ENCODE peak calls at places on chromosome 17, in six cellular contexts. U is small intestine, S is A549, Y is endothelial cell of umbilical vein, R is Peyer's patch, G is heart right ventricle. Q is an unnamed sample. For H3K4me1, the result is how much of the 10 kb centered on the place peaks cover.

GRCh38 chr17:7293131-7293557 is 1.3 kb downstream of the YBX2 start:
- DNase-seq in G (no peak), S (no peak), Y (no peak), U (no peak), R (no peak), Q (no peak)

GRCh38 chr17:5198472-5198871 is 6.8 kb upstream of the ZNF594 start:
- DNase-seq in S (no peak), G (no peak), U (no peak), R (peak), Y (no peak), Q (no peak)

GRCh38 chr17:63113167-63113566 is 147.1 kb downstream of the TANC2 start:
- DNase-seq in Y (no peak), S (no peak), G (no peak), R (no peak), U (peak), Q (no peak)

GRCh38 chr17:29407856-29408255 is 17.7 kb downstream of the TAOK1 start:
- DNase-seq in U (no peak), G (no peak), R (no peak), S (no peak), Y (no peak), Q (no peak)

GRCh38 chr17:3982113-3982512 is 17.9 kb upstream of the ATP2A3 start:
- DNase-seq in U (no peak), R (no peak), Y (no peak), S (no peak), G (no peak), Q (no peak)

GRCh38 chr17:57080708-57081107 is 4.3 kb upstream of the AKAP1 start:
- DNase-seq in G (no peak), S (no peak), U (no peak), R (no peak), Y (no peak), Q (no peak)

GRCh38 chr17:66684716-66685115 is 150.2 kb upstream of the CACNG5 start:
- DNase-seq in S (no peak), G (no peak), U (no peak), Y (no peak), R (no peak), Q (no peak)

GRCh38 chr17:73359987-73360410 is 48.2 kb upstream of the CDC42EP4 start:
- DNase-seq in Y (no peak), R (peak), U (peak), G (no peak), S (no peak), Q (no peak)

GRCh38 chr17:164536-165235 is 16.8 kb downstream of the DOC2B start:
- DNase-seq in U (peak), S (peak), G (peak), R (peak), Y (peak), Q (no peak)

GRCh38 chr17:74104921-74105320 is 98.6 kb upstream of the RPL38 start:
- DNase-seq in Y (no peak), U (no peak), G (no peak), R (no peak), S (no peak), Q (no peak)

GRCh38 chr17:39926588-39927100 is 757 bp downstream of the ORMDL3 start:
- DNase-seq in U (peak), S (peak), G (peak), R (peak), Y (peak), Q (peak)

GRCh38 chr17:7922499-7923289 is 6.6 kb upstream of the RNF227 start:
- DNase-seq in U (peak), R (peak), S (no peak), Y (peak), G (peak), Q (peak)

GRCh38 chr17:45290269-45290765 is 26.5 kb downstream of the MAP3K14 start:
- DNase-seq in R (no peak), U (no peak), G (no peak), Y (no peak), S (no peak), Q (no peak)

GRCh38 chr17:45293413-45294211 is 23.2 kb downstream of the MAP3K14 start:
- DNase-seq in G (peak), U (peak), S (peak), Y (peak), R (peak), Q (no peak)

GRCh38 chr17:45291170-45291805 is 25.5 kb downstream of the MAP3K14 start:
- DNase-seq in S (no peak), R (peak), Y (no peak), G (no peak), U (no peak), Q (no peak)

GRCh38 chr17:45294506-45294905 is 22.3 kb downstream of the MAP3K14 start:
- DNase-seq in R (no peak), Y (peak), S (no peak), U (peak), G (peak), Q (no peak)

DNA sequence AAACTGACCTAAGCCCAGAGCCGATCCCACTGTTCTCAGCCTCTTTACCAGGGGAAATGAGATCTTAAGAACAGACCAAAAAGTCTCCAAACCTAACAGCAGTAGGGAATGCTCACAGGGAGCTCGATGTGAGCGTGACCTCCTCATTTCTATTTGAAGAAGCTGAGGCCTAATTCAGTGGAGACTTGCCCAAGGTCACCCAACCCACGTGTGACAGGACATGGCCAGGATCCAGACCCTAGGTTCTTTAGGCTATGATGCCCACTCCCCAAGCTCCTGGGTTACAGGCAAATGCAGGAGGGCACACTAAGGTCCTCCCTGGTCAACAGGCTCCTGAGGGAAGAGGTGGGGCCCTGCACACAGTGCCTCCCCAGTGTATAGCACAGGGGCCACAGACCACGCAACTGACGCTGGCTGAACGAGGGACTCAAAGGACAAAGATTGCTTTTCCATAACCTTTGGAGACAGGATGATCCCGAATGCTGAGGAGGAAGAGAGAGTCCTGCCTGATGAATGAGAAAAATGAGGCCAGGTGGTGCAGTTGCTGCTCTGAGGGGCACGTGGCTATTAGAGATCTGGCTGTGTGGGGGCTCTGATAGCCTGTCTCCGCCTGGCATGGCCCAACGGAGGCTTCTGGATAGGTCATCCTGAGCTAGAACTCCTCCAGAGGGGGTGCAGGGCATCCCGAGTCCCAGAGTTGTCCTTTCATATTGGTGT is 24.0 kb downstream of the MAP3K14 start:
- DNase-seq in U (peak), S (no peak), Y (no peak), G (no peak), R (no peak), Q (no peak)
- H3K4me1 ChIP-seq in U (under half), S (half or more), Y (under half), G (half or more), R (under half), Q (under half)

GRCh38 chr17:19578545-19578944 is 44.9 kb downstream of the SLC47A1 start:
- DNase-seq in S (no peak), Y (no peak), U (no peak), R (no peak), G (no peak), Q (no peak)

GRCh38 chr17:19579867-19580565 is 46.4 kb downstream of the SLC47A1 start:
- DNase-seq in S (no peak), G (no peak), U (no peak), R (no peak), Y (peak), Q (no peak)

GRCh38 chr17:19583871-19584270 is 50.2 kb downstream of the SLC47A1 start:
- DNase-seq in G (no peak), S (no peak), U (no peak), Y (no peak), R (no peak), Q (no peak)

GRCh38 chr17:19574956-19575355 is 41.3 kb downstream of the SLC47A1 start:
- DNase-seq in Y (no peak), G (no peak), U (no peak), S (no peak), R (no peak), Q (no peak)

DNA sequence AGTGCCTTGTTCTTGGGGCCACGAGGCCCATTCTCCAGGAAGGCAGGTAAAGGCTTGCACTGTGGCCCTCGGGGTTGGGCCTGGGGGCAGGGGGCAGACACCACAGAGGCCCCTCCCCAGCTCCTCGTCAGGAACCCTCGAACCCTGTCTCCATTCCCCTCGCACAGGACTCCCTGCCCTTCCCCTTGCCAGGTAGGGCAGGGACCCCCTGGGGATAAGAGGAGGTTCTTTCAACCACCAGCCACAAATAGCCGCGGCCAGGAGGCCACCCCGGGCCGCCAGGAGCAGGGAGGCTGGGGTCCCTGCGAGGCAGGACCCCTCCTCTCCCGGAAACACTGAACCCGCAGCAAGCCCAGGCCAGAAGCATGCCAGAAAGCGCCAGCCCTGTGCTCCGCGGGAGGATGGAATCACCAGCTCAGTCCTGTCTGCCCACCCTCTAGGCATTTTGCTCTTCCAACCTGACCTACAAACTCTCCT is 45.6 kb downstream of the SLC47A1 start:
- DNase-seq in Y (no peak), S (no peak), U (no peak), G (no peak), R (no peak), Q (no peak)
- H3K4me3 ChIP-seq in Y (no peak), S (no peak), U (no peak), G (no peak), R (peak), Q (no peak)

GRCh38 chr17:77419547-77420475 is 279.0 kb downstream of the SEC14L1 start:
- DNase-seq in G (no peak), Y (no peak), U (no peak), R (no peak), S (no peak), Q (peak)

GRCh38 chr17:77421635-77421982 is 280.8 kb downstream of the SEC14L1 start:
- DNase-seq in Y (no peak), R (no peak), U (no peak), G (no peak), S (no peak), Q (no peak)

GRCh38 chr17:77420804-77421634 is 280.2 kb downstream of the SEC14L1 start:
- DNase-seq in Y (peak), S (peak), U (no peak), G (no peak), R (peak), Q (peak)

GRCh38 chr17:77419095-77419494 is 278.3 kb downstream of the SEC14L1 start:
- DNase-seq in Y (no peak), U (no peak), S (no peak), G (no peak), R (no peak), Q (no peak)

GRCh38 chr17:77420476-77420803 is 279.7 kb downstream of the SEC14L1 start:
- DNase-seq in S (no peak), U (no peak), Y (no peak), R (no peak), G (no peak), Q (no peak)
- H3K4me1 ChIP-seq in S (half or more), U (under half), Y (under half), R (under half), G (half or more), Q (half or more)

DNA sequence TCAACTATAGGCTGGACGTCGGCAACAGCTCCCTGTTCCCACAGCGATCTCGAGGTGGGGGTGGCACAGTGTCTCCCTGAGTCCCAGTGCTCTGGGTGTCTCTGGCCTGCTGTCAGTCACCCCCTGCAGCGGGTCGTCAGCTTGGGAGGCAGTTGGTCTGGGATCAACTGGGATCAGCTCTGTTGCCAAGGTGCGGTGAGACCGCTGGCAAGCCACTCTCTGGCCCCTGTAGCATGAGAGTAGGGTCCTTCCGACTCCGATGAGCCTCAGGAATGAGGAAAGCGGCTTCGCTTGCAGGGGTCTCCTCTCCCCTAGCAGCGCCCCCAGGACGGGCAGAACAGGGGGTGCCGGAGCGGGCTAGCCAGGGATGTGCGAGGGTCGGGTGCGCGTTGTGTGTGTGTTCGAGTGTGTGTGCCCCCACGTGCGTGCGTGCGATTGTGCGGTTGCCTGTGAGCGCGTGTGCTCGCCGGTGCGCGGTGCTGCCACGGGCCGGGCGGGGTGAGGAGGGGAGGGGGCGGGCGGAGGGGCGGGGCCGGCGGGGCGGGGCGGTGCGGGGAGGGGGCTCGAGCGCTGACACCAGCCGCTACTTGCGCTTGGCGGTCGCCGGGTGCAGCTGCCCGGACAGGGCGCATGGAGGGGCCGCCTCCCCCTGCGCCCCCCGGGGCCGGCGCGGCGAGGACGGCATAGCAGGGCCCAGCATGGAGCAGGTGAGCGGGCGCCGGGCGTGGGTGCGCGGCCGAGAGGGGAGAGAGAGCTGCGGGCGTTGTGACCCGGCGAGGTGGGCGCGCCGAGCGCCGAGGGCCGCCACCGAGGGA is 9.4 kb upstream of the ARHGAP23 start:
- DNase-seq in S (no peak), U (no peak), Y (no peak), G (no peak), R (no peak), Q (no peak)
- H3K4me3 ChIP-seq in S (peak), U (no peak), Y (peak), G (peak), R (peak), Q (no peak)

DNA sequence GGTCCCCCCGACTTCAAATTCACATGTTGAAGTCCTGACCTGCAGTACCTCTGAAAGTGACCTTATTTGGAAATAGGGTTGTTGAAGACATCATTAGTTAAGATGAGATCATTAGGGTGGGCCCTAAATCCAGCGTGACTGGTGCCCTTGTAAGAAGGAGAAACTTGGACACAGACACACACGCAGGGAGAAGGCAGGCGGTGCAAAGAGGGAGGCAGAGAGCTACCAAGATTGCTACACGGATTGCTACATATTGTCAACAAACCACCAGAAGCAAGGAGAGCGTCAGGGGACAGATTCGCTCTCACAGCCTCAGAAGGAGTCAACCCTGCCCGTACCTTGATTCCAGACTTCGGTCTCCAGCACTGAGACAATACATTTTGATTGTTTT is 6.8 kb upstream of the WBP2 start:
- DNase-seq in G (no peak), R (no peak), Y (no peak), S (no peak), U (no peak), Q (no peak)
- H3K4me1 ChIP-seq in G (under half), R (under half), Y (under half), S (under half), U (under half), Q (under half)

GRCh38 chr17:48576479-48577309 is 1.5 kb downstream of the HOXB4 start:
- DNase-seq in R (peak), G (no peak), U (no peak), Y (peak), S (no peak), Q (no peak)
- H3K4me3 ChIP-seq in R (peak), G (peak), U (no peak), Y (peak), S (peak), Q (no peak)